ENCODE peak calls at places on chromosome 4, in ten cellular contexts. M is right lobe of liver, F is NCI-H748 treated with DMSO at 0.1 percent for 48 hours, G is hypothalamus, Y is H7, P is Karpas-422, S is NCI-H510A treated with DMSO at 0.1 percent for 48 hours, I is sciatic nerve, K is HFF-Myc, E is SK-N-SH. H is an unnamed sample.
A peak's percentile ranks its signal among the peaks of the same experiment; 100 is the strongest.

GRCh38 chr4:97665553-97665952 is 477.7 kb downstream of the STPG2 start:
- DNase-seq in G (no peak), M (no peak), I (no peak), E (no peak), K (no peak), F (no peak), P (no peak), S (no peak), Y (no peak), H (no peak)

GRCh38 chr4:166073783-166074182 is 200.7 kb downstream of the TLL1 start:
- DNase-seq in I (no peak), S (no peak), M (no peak), E (no peak), F (no peak), P (no peak), Y (no peak), G (no peak), K (no peak), H (no peak)

GRCh38 chr4:143184217-143184502 is 557 bp upstream of the USP38 start:
- DNase-seq in Y (no peak), K (no peak), S (peak; percentile 86), F (peak; percentile 71), E (no peak), G (no peak), I (no peak), P (no peak), M (no peak), H (no peak)

GRCh38 chr4:142222127-142222526 is 585.7 kb downstream of the IL15 start:
- DNase-seq in E (no peak), M (no peak), I (no peak), Y (no peak), F (no peak), P (no peak), K (no peak), S (no peak), G (no peak), H (no peak)

GRCh38 chr4:2076908-2077534 is 17.9 kb downstream of the NAT8L start:
- DNase-seq in E (no peak), F (no peak), P (no peak), G (no peak), I (peak; percentile 43), Y (peak; percentile 54), K (no peak), S (no peak), M (peak; percentile 41), H (no peak)

GRCh38 chr4:95379633-95380032 is 169.1 kb downstream of the UNC5C start:
- DNase-seq in Y (no peak), E (no peak), G (no peak), F (no peak), K (no peak), S (no peak), I (no peak), P (no peak), M (no peak), H (no peak)

GRCh38 chr4:188955066-188955465 is 815.8 kb downstream of the TRIML1 start:
- DNase-seq in S (no peak), P (no peak), M (no peak), K (no peak), E (no peak), Y (no peak), I (no peak), G (no peak), F (no peak), H (no peak)

GRCh38 chr4:39565925-39566630 is 38.8 kb upstream of the UGDH start:
- DNase-seq in S (no peak), Y (no peak), M (no peak), P (no peak), F (no peak), G (no peak), I (no peak), K (peak; percentile 33), E (no peak), H (no peak)

GRCh38 chr4:173498023-173498422 is 32.0 kb downstream of the HAND2 start:
- DNase-seq in K (no peak), P (peak; percentile 43), M (no peak), F (no peak), S (no peak), G (no peak), I (no peak), E (no peak), Y (no peak), H (no peak)

GRCh38 chr4:104728380-104729122 is 233.9 kb upstream of the CXXC4 start:
- DNase-seq in E (no peak), G (no peak), M (no peak), Y (no peak), K (no peak), I (no peak), S (no peak), F (no peak), P (no peak), H (no peak)

GRCh38 chr4:169050308-169050707 is 40.3 kb upstream of the CBR4 start:
- DNase-seq in I (no peak), P (no peak), M (no peak), S (no peak), Y (no peak), G (no peak), K (no peak), F (no peak), E (no peak), H (no peak)

GRCh38 chr4:158182736-158183135 is 9.9 kb upstream of the GASK1B start:
- DNase-seq in I (no peak), P (no peak), S (no peak), K (no peak), E (peak; percentile 36), Y (no peak), M (no peak), F (no peak), G (peak; percentile 34), H (no peak)

GRCh38 chr4:174365018-174365587 is 81.4 kb downstream of the CEP44 start:
- DNase-seq in E (peak; percentile 23), K (no peak), M (no peak), I (no peak), P (peak; percentile 66), G (no peak), S (peak; percentile 27), F (peak; percentile 7), Y (no peak), H (no peak)

GRCh38 chr4:3211866-3212265 is 37.1 kb upstream of the MSANTD1 start:
- DNase-seq in E (no peak), I (peak; percentile 38), F (no peak), G (no peak), K (no peak), M (no peak), Y (no peak), S (no peak), P (no peak), H (no peak)

GRCh38 chr4:3829211-3829953 is 63.2 kb downstream of the ADRA2C start:
- DNase-seq in G (no peak), F (no peak), E (no peak), S (no peak), M (no peak), Y (no peak), K (no peak), P (no peak), I (no peak), H (no peak)

GRCh38 chr4:149835280-149835679 is 19.6 kb upstream of the IQCM start:
- DNase-seq in Y (no peak), E (no peak), S (no peak), G (no peak), M (no peak), F (no peak), I (no peak), P (no peak), K (no peak), H (no peak)